ENCODE peak calls at places on chromosomes 1 and 21, in seven cellular contexts. R is ovary, Y is breast epithelium, C is lung, L is GM23338, W is HCT116, V is upper lobe of right lung. Z is an unnamed sample.

GRCh38 chr1:1344672-1345361 is 4.4 kb downstream of the DVL1 start:
- DNase-seq in W (peak), R (no peak), L (no peak), C (no peak), V (no peak), Y (no peak), Z (peak)

GRCh38 chr1:51627672-51628071 is 10.8 kb downstream of the OSBPL9 start:
- DNase-seq in C (no peak), R (no peak), L (peak), Y (no peak), V (no peak), W (no peak), Z (peak)

GRCh38 chr1:18597159-18598042 is 33.2 kb upstream of the PAX7 start:
- DNase-seq in W (no peak), R (peak), L (peak), Y (peak), C (peak), V (peak), Z (peak)

GRCh38 chr1:173411835-173412742 is 65.0 kb upstream of the PRDX6 start:
- DNase-seq in C (no peak), R (no peak), Y (no peak), L (no peak), V (no peak), W (no peak), Z (no peak)

GRCh38 chr1:4660917-4661594 is 6.6 kb downstream of the AJAP1 start:
- DNase-seq in R (no peak), V (no peak), W (no peak), Y (no peak), L (no peak), C (no peak), Z (no peak)

GRCh38 chr1:21300774-21301173 is 10.5 kb upstream of the ECE1 start:
- DNase-seq in C (no peak), L (no peak), R (no peak), W (no peak), Y (no peak), V (no peak), Z (no peak)

GRCh38 chr1:22376976-22377375 is 74.7 kb upstream of the ZBTB40 start:
- DNase-seq in R (no peak), L (no peak), C (no peak), V (no peak), Y (no peak), W (no peak), Z (peak)

GRCh38 chr21:38945536-38946245 is 140.0 kb downstream of the ETS2 start:
- DNase-seq in W (no peak), R (no peak), Y (no peak), C (no peak), L (peak), V (no peak), Z (no peak)

GRCh38 chr1:111145542-111145941 is 5.5 kb downstream of the CEPT1 start:
- DNase-seq in C (no peak), R (no peak), W (no peak), L (no peak), Y (no peak), V (no peak), Z (no peak)

GRCh38 chr1:28279721-28280120 is 20.4 kb downstream of the SESN2 start:
- DNase-seq in R (no peak), L (no peak), V (no peak), W (no peak), Y (no peak), C (no peak), Z (no peak)

GRCh38 chr1:27074175-27074780 is 61.6 kb upstream of the TENT5B start:
- DNase-seq in C (no peak), R (no peak), L (no peak), W (no peak), Y (no peak), V (no peak), Z (no peak)

GRCh38 chr1:10897321-10897980 is 101.0 kb upstream of the CASZ1 start:
- DNase-seq in R (no peak), V (no peak), C (no peak), L (no peak), Y (no peak), W (no peak), Z (no peak)

GRCh38 chr1:8010080-8010664 is 15.9 kb downstream of the ERRFI1 start:
- DNase-seq in L (no peak), W (no peak), V (no peak), Y (no peak), R (no peak), C (no peak), Z (no peak)

GRCh38 chr1:26164036-26164927 is 4.5 kb downstream of the C1orf232 start:
- DNase-seq in V (peak), W (no peak), Y (no peak), R (peak), C (no peak), L (peak), Z (no peak)

DNA sequence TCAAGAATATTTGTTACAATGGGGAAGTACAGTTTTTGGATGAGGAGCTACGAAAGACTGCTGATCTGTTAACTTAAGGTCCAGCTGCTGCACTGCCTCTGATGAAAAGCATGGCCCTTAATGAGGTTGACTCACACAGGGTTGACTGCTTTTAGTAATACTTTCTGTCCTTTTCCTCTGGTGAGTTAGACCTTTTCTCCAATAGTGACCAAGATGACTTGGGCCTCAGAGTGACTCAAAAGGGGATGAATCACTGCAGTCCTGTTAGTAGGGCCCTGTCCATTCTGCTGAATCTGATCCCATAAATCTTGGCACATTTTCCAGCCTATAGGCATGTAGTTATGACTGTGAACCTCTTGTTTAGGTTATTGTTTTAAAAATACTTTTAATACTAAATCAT is 2.7 kb downstream of the DISP1 start:
- DNase-seq in C (no peak), Y (no peak), W (peak), V (no peak), R (no peak), L (no peak), Z (peak)
- H3K27ac ChIP-seq in C (no peak), Y (no peak), W (peak), V (no peak), R (no peak), L (no peak), Z (no peak)

DNA sequence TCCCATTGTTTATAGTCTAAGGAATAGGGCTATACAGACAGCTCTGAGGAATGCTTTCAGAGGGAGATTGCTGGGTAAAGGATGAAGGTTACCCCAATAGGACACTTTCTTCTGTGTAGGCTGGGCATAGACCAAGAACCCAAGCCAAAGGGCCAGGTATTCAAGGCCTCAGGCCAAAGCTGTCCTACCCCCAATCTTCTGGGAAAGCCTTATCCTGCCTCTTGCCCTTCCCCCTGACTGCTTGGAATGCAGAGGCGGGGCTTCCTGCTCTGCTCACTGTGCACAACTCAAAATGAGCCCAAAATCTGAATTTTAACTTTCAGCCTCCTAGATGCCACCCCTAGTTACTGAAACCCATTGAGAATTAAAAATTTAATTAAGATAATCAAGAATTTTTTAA is 2.2 kb downstream of the OR10Z1 start:
- DNase-seq in Y (no peak), C (no peak), W (no peak), L (peak), R (no peak), V (no peak), Z (no peak)
- TF ChIP-seq CTCF in Y (no peak), C (no peak), W (no peak), L (no peak), R (no peak), V (no peak), Z (no peak)

DNA sequence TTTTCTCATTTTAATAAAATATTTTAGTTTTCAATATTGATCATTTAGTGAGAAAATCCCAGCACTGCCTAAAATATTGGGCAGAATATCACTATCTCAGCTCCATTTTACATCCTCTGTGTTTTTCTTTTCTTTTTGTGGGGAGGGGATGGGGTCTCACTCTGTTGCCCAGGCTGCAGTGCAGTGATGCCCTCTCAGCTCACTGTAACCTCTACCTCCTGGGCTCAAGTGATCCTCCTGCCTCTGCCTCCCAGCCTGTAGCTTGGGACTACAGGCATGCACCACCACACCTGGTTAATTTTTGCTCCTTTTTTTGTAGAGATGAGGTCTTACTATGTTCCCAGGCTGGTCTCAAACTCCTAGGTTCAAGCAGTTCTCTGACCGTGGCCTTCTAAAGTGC is 76.1 kb downstream of the SLC25A24 start:
- DNase-seq in W (no peak), C (no peak), L (no peak), Y (no peak), R (no peak), V (no peak), Z (no peak)
- H3K27ac ChIP-seq in W (no peak), C (no peak), L (no peak), Y (no peak), R (no peak), V (no peak), Z (no peak)

GRCh38 chr1:76109404-76109803 is 34.9 kb downstream of the ST6GALNAC3 start:
- DNase-seq in C (no peak), W (no peak), V (no peak), R (no peak), Y (no peak), L (no peak), Z (no peak)

GRCh38 chr1:76106719-76107235 is 32.2 kb downstream of the ST6GALNAC3 start:
- DNase-seq in R (no peak), V (no peak), Y (no peak), C (no peak), W (no peak), L (no peak), Z (no peak)

GRCh38 chr1:76113446-76113845 is 38.9 kb downstream of the ST6GALNAC3 start:
- DNase-seq in W (no peak), Y (no peak), L (no peak), C (no peak), V (no peak), R (no peak), Z (no peak)

GRCh38 chr1:76110662-76111061 is 36.1 kb downstream of the ST6GALNAC3 start:
- DNase-seq in W (no peak), C (no peak), R (no peak), L (no peak), V (no peak), Y (no peak), Z (no peak)

GRCh38 chr1:76109901-76110560 is 35.5 kb downstream of the ST6GALNAC3 start:
- DNase-seq in L (no peak), Y (no peak), R (no peak), W (no peak), V (no peak), C (no peak), Z (no peak)
- TF ChIP-seq CTCF in L (no peak), Y (no peak), R (no peak), W (no peak), V (no peak), C (no peak), Z (no peak)

DNA sequence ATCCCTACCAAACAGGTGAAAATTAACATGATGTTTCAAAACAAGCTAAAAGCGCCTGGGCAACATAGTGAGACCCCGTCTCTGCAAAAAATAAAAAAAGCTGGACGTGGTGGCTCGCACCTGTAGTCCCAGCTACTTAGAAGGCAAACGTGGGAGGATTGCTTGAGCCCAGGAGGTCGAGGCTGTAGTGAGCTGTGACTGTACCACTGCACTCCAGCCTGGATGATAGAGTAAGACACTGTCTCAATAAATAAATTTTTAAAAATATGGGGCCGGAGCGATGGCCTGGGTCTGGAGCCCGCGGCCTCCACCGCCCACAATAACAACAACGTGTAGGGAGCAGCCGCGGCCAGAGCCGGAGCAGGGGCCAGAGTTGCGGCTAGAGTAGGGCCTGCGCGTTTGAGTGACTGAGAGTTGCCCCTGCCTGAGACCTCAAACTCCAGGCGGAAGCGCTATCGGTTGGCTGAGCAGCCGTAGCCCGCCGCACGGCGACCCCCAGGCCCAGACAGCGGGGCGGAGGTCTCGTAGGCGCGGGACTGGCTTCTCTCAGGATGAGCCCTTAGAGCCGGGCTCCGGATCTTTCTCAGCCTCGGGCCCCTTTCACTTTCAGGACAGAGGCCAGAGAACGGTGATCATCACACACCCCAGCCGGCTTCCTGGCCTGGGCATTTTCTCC is 41.4 kb downstream of the ZMYM1 start:
- DNase-seq in V (no peak), C (no peak), R (peak), W (no peak), L (peak), Y (no peak), Z (no peak)
- H3K27ac ChIP-seq in V (no peak), C (no peak), R (no peak), W (no peak), L (no peak), Y (no peak), Z (no peak)

GRCh38 chr1:230578621-230579020 is 63.7 kb upstream of the COG2 start:
- DNase-seq in C (no peak), V (no peak), R (no peak), L (no peak), W (no peak), Y (no peak), Z (no peak)

GRCh38 chr1:230584660-230585059 is 57.6 kb upstream of the COG2 start:
- DNase-seq in R (no peak), L (no peak), C (no peak), Y (no peak), V (no peak), W (no peak), Z (no peak)

GRCh38 chr1:230577537-230577936 is 64.7 kb upstream of the COG2 start:
- DNase-seq in Y (no peak), L (no peak), W (no peak), R (no peak), C (no peak), V (no peak), Z (no peak)

GRCh38 chr1:230587056-230587455 is 55.2 kb upstream of the COG2 start:
- DNase-seq in V (no peak), C (no peak), R (no peak), W (no peak), Y (no peak), L (no peak), Z (no peak)

GRCh38 chr1:230581446-230582079 is 60.7 kb upstream of the COG2 start:
- DNase-seq in L (peak), Y (no peak), V (no peak), C (no peak), W (no peak), R (no peak), Z (no peak)
- TF ChIP-seq CTCF in L (peak), Y (no peak), V (no peak), C (no peak), W (peak), R (no peak), Z (no peak)

DNA sequence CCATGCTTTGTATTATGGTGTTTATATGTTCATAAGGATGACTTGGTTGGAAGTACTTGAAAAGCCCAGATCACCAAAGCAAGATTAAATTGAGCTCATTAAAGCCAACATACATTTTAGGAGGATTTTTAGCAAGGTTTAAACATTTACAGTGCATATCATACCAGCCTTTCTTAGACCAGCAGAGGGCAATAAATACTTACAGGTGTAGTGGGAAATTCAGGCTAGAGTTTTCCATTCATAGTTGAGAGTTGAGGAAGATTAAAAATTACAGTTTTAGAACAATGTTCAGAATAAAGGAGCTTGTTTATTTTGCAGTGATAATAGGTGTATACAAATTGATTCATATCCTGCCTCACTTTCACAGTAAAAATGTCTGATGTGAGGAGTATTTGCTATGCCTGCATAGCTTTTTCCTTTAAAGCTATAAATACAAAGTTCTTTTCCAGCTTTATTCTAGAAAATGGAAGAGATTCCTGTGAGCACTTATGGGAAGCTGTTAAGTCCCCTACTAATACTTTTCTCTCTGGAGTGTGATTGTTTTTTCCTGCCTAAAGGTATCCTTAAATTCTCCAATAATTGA is 35.3 kb downstream of the DTL start:
- DNase-seq in L (peak), W (peak), Y (no peak), C (no peak), R (no peak), V (no peak), Z (peak)
- H3K27ac ChIP-seq in L (no peak), W (no peak), Y (no peak), C (no peak), R (no peak), V (no peak), Z (no peak)

GRCh38 chr1:42267904-42268303 is 67.1 kb downstream of the FOXJ3 start:
- DNase-seq in C (no peak), Y (no peak), L (no peak), W (no peak), V (no peak), R (no peak), Z (no peak)

GRCh38 chr1:42263019-42263418 is 72.0 kb downstream of the FOXJ3 start:
- DNase-seq in V (no peak), C (no peak), W (no peak), Y (no peak), L (no peak), R (no peak), Z (no peak)

GRCh38 chr1:42264791-42265190 is 70.2 kb downstream of the FOXJ3 start:
- DNase-seq in L (no peak), Y (no peak), V (no peak), C (no peak), R (no peak), W (no peak), Z (no peak)

GRCh38 chr1:42260376-42261078 is 74.5 kb downstream of the FOXJ3 start:
- DNase-seq in W (no peak), L (no peak), Y (no peak), V (no peak), R (no peak), C (no peak), Z (no peak)

GRCh38 chr1:42266253-42267135 is 68.5 kb downstream of the FOXJ3 start:
- DNase-seq in Y (no peak), V (no peak), C (no peak), R (no peak), L (peak), W (no peak), Z (peak)
- TF ChIP-seq CTCF in Y (peak), V (no peak), C (no peak), R (no peak), L (peak), W (peak), Z (no peak)

GRCh38 chr1:98331232-98331631 is 330.3 kb upstream of the SNX7 start:
- DNase-seq in V (no peak), L (no peak), R (no peak), Y (no peak), W (no peak), C (no peak), Z (peak)
- H3K27ac ChIP-seq in V (no peak), L (no peak), R (no peak), Y (no peak), W (no peak), C (no peak), Z (no peak)

GRCh38 chr21:43188712-43189151 is 19.9 kb downstream of the CRYAA start:
- DNase-seq in V (peak), R (peak), W (no peak), C (no peak), Y (peak), L (no peak), Z (no peak)
- TF ChIP-seq CTCF in V (no peak), R (no peak), W (no peak), C (no peak), Y (no peak), L (no peak), Z (no peak)

Z was measured in RWPE1.